ENCODE peak calls at places on chromosomes 2 and 18, in six cellular contexts. O, L, K, I, R and Q are unnamed samples.

GRCh38 chr2:119264781-119265692 is 41.4 kb downstream of the STEAP3 start:
- DNase-seq in O (peak), L (peak), K (peak), I (peak), R (peak), Q (peak)

GRCh38 chr2:40244251-40245010 is 207.5 kb downstream of the SLC8A1 start:
- DNase-seq in O (peak), L (peak), K (peak), I (peak), R (no peak), Q (peak)

GRCh38 chr2:167905668-167906067 is 341.7 kb downstream of the STK39 start:
- DNase-seq in O (no peak), L (no peak), K (no peak), I (no peak), R (no peak), Q (no peak)

GRCh38 chr2:132943829-132944228 is 273.8 kb upstream of the LYPD1 start:
- DNase-seq in O (no peak), L (no peak), K (no peak), I (no peak), R (no peak), Q (no peak)

GRCh38 chr2:29165362-29166236 is 50.4 kb downstream of the CLIP4 start:
- DNase-seq in O (no peak), L (no peak), K (peak), I (peak), R (no peak), Q (no peak)

GRCh38 chr2:45912109-45912508 is 260.6 kb downstream of the PRKCE start:
- DNase-seq in O (no peak), L (no peak), K (peak), I (no peak), R (no peak), Q (no peak)

GRCh38 chr2:236562434-236562833 is 7.2 kb upstream of the ACKR3 start:
- DNase-seq in O (peak), L (no peak), K (peak), I (no peak), R (no peak), Q (peak)

GRCh38 chr2:152189622-152190495 is 14.3 kb upstream of the STAM2 start:
- DNase-seq in O (peak), L (no peak), K (peak), I (peak), R (no peak), Q (peak)

GRCh38 chr2:241994086-241994485 is 124.6 kb downstream of the RTP5 start:
- DNase-seq in O (no peak), L (no peak), K (no peak), I (no peak), R (no peak), Q (no peak)

GRCh38 chr2:217933326-217933993 is 69.3 kb downstream of the TNS1 start:
- DNase-seq in O (no peak), L (no peak), K (no peak), I (no peak), R (no peak), Q (no peak)

GRCh38 chr2:215929602-215930335 is 83.6 kb downstream of the MREG start:
- DNase-seq in O (no peak), L (peak), K (no peak), I (peak), R (no peak), Q (no peak)

GRCh38 chr18:57780318-57781127 is 22.6 kb downstream of the ATP8B1 start:
- DNase-seq in O (no peak), L (no peak), K (no peak), I (peak), R (peak), Q (no peak)

GRCh38 chr18:486929-487328 is 13.6 kb downstream of the COLEC12 start:
- DNase-seq in O (no peak), L (no peak), K (no peak), I (no peak), R (no peak), Q (no peak)

GRCh38 chr2:192070099-192070498 is 124.6 kb downstream of the TMEFF2 start:
- DNase-seq in O (no peak), L (no peak), K (no peak), I (no peak), R (no peak), Q (no peak)

GRCh38 chr2:233413046-233413445 is 58.8 kb downstream of the DGKD start:
- DNase-seq in O (no peak), L (no peak), K (no peak), I (no peak), R (no peak), Q (no peak)

GRCh38 chr2:137689549-137689948 is 274.7 kb upstream of the HNMT start:
- DNase-seq in O (no peak), L (no peak), K (no peak), I (no peak), R (no peak), Q (no peak)

GRCh38 chr18:22349317-22349898 is 68.3 kb downstream of the CTAGE1 start:
- DNase-seq in O (no peak), L (no peak), K (no peak), I (no peak), R (no peak), Q (no peak)

GRCh38 chr18:56309104-56309503 is 329.3 kb downstream of the TXNL1 start:
- DNase-seq in O (no peak), L (no peak), K (no peak), I (no peak), R (no peak), Q (no peak)

GRCh38 chr2:9287400-9288059 is 80.9 kb downstream of the ASAP2 start:
- DNase-seq in O (no peak), L (no peak), K (peak), I (no peak), R (no peak), Q (no peak)

GRCh38 chr2:39696072-39696471 is 30.4 kb downstream of the TMEM178A start:
- DNase-seq in O (peak), L (no peak), K (peak), I (no peak), R (no peak), Q (no peak)

GRCh38 chr18:54223568-54224241 is 764 bp downstream of the MBD2 start:
- DNase-seq in O (peak), L (peak), K (no peak), I (peak), R (no peak), Q (peak)

GRCh38 chr2:226984461-226985226 is 148.8 kb downstream of the RHBDD1 start:
- DNase-seq in O (no peak), L (no peak), K (no peak), I (peak), R (peak), Q (no peak)

GRCh38 chr2:71681626-71682025 is 228.3 kb downstream of the DYSF start:
- DNase-seq in O (no peak), L (no peak), K (no peak), I (no peak), R (no peak), Q (peak)

GRCh38 chr2:238900511-238900910 is 52.6 kb downstream of the TWIST2 start:
- DNase-seq in O (no peak), L (no peak), K (no peak), I (no peak), R (no peak), Q (no peak)

GRCh38 chr18:34494359-34494696 is 215.8 kb upstream of the DTNA start:
- DNase-seq in O (peak), L (no peak), K (peak), I (no peak), R (no peak), Q (peak)

GRCh38 chr2:23600336-23600735 is 215.4 kb downstream of the KLHL29 start:
- DNase-seq in O (no peak), L (no peak), K (no peak), I (no peak), R (no peak), Q (no peak)

GRCh38 chr2:5915926-5916325 is 223.7 kb downstream of the SOX11 start:
- DNase-seq in O (peak), L (peak), K (peak), I (peak), R (no peak), Q (peak)

GRCh38 chr2:20448246-20449046 is 1.6 kb downstream of the RHOB start:
- DNase-seq in O (no peak), L (no peak), K (no peak), I (no peak), R (no peak), Q (peak)

GRCh38 chr2:191832668-191833067 is 14.2 kb downstream of the CAVIN2 start:
- DNase-seq in O (no peak), L (no peak), K (no peak), I (no peak), R (no peak), Q (no peak)

DNA sequence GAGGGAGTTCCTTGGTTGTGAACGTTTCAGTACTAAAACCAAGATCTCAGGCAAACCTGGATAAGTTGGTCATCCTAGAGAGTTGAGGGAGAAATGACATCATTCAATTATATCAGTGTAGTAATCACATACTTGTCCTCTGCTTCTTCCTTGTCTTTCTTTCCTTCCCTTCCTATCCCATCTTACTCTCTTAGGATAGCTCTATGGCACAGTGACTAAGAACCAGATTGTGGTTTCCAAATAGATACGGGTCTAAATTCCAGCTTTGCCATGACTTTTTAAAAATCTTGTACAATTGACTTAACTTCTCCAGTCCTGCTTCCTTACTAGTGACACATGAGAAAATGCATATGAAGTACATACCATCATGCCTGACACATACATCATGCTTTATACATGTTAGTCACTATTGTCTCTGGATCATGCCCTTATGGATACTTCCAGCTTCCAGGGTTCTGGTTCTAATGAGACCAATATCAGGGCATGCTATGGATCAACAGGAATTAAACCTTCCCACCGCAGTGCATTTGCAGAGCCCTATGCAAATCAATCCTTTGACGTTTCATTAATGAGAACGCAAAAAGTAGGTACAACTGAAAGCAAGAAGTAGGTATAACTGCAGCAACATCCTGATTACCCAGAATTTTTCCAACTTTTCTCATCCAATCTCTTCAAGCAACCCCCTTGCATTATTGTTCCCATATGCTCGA is 168.0 kb upstream of the KLF7 start:
- DNase-seq in O (no peak), L (no peak), K (no peak), I (no peak), R (no peak), Q (no peak)
- TF ChIP-seq CREB1 in O (no peak), L (no peak), K (peak), I (no peak), R (no peak), Q (no peak)

GRCh38 chr2:54704688-54705605 is 18.5 kb upstream of the EML6 start:
- DNase-seq in O (peak), L (no peak), K (peak), I (peak), R (no peak), Q (no peak)
- TF ChIP-seq CREB1 in O (no peak), L (no peak), K (no peak), I (no peak), R (no peak), Q (no peak)

DNA sequence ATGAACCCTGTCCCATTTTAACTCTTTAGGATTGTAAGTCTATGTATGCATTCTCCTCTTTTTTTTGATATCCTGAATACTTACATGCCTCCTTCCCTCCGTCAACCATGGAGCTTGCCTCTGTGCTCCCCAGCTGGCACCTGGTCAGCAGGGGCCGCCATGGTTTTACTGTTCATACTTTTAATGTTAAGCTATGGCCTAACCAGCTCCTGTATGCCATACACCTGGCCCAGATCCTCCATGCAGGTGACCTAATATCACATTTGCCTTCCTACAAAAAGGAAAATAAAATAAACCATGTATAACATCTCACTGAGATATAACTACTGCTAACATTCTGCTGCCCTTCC is 283.1 kb upstream of the TRIB2 start:
- DNase-seq in O (peak), L (no peak), K (no peak), I (peak), R (no peak), Q (no peak)
- TF ChIP-seq CREB1 in O (no peak), L (no peak), K (no peak), I (no peak), R (no peak), Q (no peak)

GRCh38 chr2:180017764-180018163 is 10.7 kb upstream of the CWC22 start:
- DNase-seq in O (no peak), L (no peak), K (no peak), I (no peak), R (no peak), Q (no peak)
- TF ChIP-seq CREB1 in O (no peak), L (no peak), K (no peak), I (no peak), R (no peak), Q (no peak)

GRCh38 chr2:199956062-199956380 is 639 bp downstream of the MAIP1 start:
- DNase-seq in O (no peak), L (no peak), K (no peak), I (no peak), R (no peak), Q (no peak)
- TF ChIP-seq CREB1 in O (no peak), L (no peak), K (no peak), I (no peak), R (no peak), Q (no peak)